ENCODE peak calls at places on chromosome 6, in ten cellular contexts. U is left lung, C is esophagus muscularis mucosa, I is Peyer's patch, E is hepatocyte, H is HCT116, P is Caco-2, D is pancreas, F is neuronal stem cell, K is mammary epithelial cell. Y is an unnamed sample.
A peak's percentile ranks its signal among the peaks of the same experiment; 100 is the strongest.

GRCh38 chr6:49430187-49430586 is 32.9 kb downstream of the MMUT start:
- DNase-seq in U (no peak), C (no peak), I (no peak), E (no peak), H (no peak), P (no peak), D (no peak), F (no peak), K (peak; percentile 16), Y (no peak)

GRCh38 chr6:111367393-111368088 is 115.5 kb downstream of the REV3L start:
- DNase-seq in U (no peak), C (no peak), I (no peak), E (no peak), H (no peak), P (no peak), D (no peak), F (no peak), K (no peak), Y (no peak)

GRCh38 chr6:68559716-68560115 is 75.4 kb upstream of the ADGRB3 start:
- DNase-seq in U (no peak), C (no peak), I (no peak), E (no peak), H (no peak), P (no peak), D (no peak), F (peak; percentile 43), K (no peak), Y (no peak)

GRCh38 chr6:26240157-26240980 is 124.6 kb upstream of the BTN3A2 start:
- DNase-seq in U (peak; percentile 79), C (no peak), I (peak; percentile 69), E (peak; percentile 62), H (no peak), P (no peak), D (no peak), F (no peak), K (peak; percentile 34), Y (no peak)

GRCh38 chr6:33215761-33216649 is 7.7 kb downstream of the RING1 start:
- DNase-seq in U (no peak), C (no peak), I (no peak), E (no peak), H (no peak), P (no peak), D (no peak), F (no peak), K (no peak), Y (no peak)

GRCh38 chr6:122322824-122323223 is 76.6 kb upstream of the HSF2 start:
- DNase-seq in U (no peak), C (no peak), I (no peak), E (peak; percentile 8), H (no peak), P (no peak), D (no peak), F (no peak), K (peak; percentile 1), Y (no peak)

GRCh38 chr6:53361549-53362031 is 12.8 kb upstream of the ELOVL5 start:
- DNase-seq in U (peak; percentile 87), C (no peak), I (peak; percentile 39), E (no peak), H (no peak), P (no peak), D (peak; percentile 30), F (no peak), K (peak; percentile 77), Y (no peak)

GRCh38 chr6:10520468-10520867 is 683 bp upstream of the GCNT2 start:
- DNase-seq in U (no peak), C (no peak), I (no peak), E (peak; percentile 14), H (no peak), P (no peak), D (no peak), F (no peak), K (no peak), Y (no peak)

DNA sequence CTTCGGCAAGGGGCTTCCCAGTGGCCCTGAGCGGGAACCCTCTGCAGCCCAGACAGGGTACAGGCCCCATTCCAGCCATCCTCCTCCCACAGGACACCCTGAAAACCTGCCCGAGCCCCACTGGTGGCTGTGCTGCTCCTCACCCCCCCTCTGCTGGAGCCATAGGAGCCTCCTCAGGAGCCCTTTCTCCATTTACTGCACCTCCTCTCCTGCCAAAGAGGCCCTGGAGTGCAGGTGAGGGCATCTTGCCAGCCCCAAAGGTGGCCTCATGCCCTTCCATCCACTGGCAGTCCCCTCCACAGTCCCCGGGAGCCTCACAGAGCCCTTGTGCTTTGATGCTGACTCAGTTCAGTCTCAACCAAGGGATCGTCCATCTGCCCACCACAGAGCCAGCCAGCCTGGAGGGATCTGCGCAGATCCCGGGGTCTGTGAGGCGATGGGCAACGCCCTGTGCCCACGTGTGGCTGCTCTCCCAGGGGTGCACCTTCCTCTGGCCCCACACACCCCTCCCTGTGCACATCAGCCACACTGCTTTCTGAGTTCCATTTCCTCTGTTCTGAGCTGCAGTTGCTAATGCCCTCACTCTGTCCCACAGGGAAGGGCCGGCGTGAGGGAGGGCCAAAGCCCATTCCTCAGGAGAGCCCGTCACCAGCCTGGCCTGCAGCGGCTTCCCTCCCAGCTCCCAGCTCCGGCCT is 228.5 kb downstream of the DLL1 start:
- DNase-seq in U (peak; percentile 22), C (no peak), I (no peak), E (no peak), H (no peak), P (no peak), D (no peak), F (no peak), K (no peak), Y (no peak)
- H3K9me3 ChIP-seq in U (no peaks in the 10 kb centered on the region), C (no peaks in the 10 kb centered on the region), I (no peaks in the 10 kb centered on the region), E (no peaks in the 10 kb centered on the region), H (no peaks in the 10 kb centered on the region), P (no peaks in the 10 kb centered on the region), D (no peaks in the 10 kb centered on the region), F (no peaks in the 10 kb centered on the region), K (no peaks in the 10 kb centered on the region), Y (no peaks in the 10 kb centered on the region)

GRCh38 chr6:27592481-27593199 is 119.7 kb upstream of the ZNF184 start:
- DNase-seq in U (no peak), C (no peak), I (no peak), E (peak; percentile 68), H (no peak), P (peak; percentile 82), D (no peak), F (peak; percentile 72), K (peak; percentile 84), Y (no peak)

GRCh38 chr6:27593200-27593818 is 120.4 kb upstream of the ZNF184 start:
- DNase-seq in U (no peak), C (no peak), I (no peak), E (no peak), H (no peak), P (no peak), D (no peak), F (no peak), K (no peak), Y (no peak)

GRCh38 chr6:27593861-27594260 is 121.0 kb upstream of the ZNF184 start:
- DNase-seq in U (no peak), C (no peak), I (no peak), E (no peak), H (no peak), P (no peak), D (no peak), F (no peak), K (no peak), Y (no peak)

GRCh38 chr6:27591660-27592059 is 118.8 kb upstream of the ZNF184 start:
- DNase-seq in U (no peak), C (no peak), I (no peak), E (peak; percentile 55), H (no peak), P (peak; percentile 56), D (no peak), F (peak; percentile 58), K (peak; percentile 60), Y (no peak)

DNA sequence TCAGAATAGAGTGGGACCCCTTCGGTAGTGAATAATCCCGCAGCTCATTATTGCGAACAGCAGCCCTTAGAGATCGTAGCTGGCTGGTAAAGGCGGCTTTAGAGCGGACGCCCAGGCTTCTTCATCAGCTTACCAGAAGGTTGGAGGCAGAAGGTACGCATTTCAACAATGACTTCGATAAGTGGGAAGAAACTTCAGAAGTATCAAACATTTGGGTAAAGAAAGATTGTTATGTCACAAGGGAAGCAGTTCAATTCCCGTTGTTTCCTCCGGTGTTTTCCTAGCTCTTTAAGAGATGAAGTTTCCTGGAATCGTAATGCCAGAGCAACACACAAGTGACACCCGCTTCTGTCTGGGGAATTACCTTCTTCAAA is 119.2 kb upstream of the ZNF184 start:
- DNase-seq in U (no peak), C (no peak), I (no peak), E (peak; percentile 21), H (no peak), P (no peak), D (no peak), F (no peak), K (peak; percentile 20), Y (no peak)
- H3K27me3 ChIP-seq in U (peaks cover 98% of the 10 kb centered on the region), C (peaks cover 35% of the 10 kb centered on the region), I (peaks cover 17% of the 10 kb centered on the region), E (peaks cover 23% of the 10 kb centered on the region), H (no peaks in the 10 kb centered on the region), P (no peaks in the 10 kb centered on the region), D (peaks cover 15% of the 10 kb centered on the region), F (peaks cover 14% of the 10 kb centered on the region), K (no peaks in the 10 kb centered on the region), Y (no peaks in the 10 kb centered on the region)

GRCh38 chr6:166950443-166950821 is 5.9 kb downstream of the RNASET2 start:
- DNase-seq in U (no peak), C (no peak), I (peak; percentile 52), E (no peak), H (no peak), P (no peak), D (no peak), F (no peak), K (no peak), Y (no peak)

GRCh38 chr6:166951670-166952060 is 4.7 kb downstream of the RNASET2 start:
- DNase-seq in U (no peak), C (no peak), I (no peak), E (no peak), H (no peak), P (no peak), D (no peak), F (no peak), K (no peak), Y (no peak)

GRCh38 chr6:166952122-166952521 is 4.2 kb downstream of the RNASET2 start:
- DNase-seq in U (no peak), C (no peak), I (no peak), E (no peak), H (no peak), P (no peak), D (no peak), F (no peak), K (no peak), Y (no peak)

GRCh38 chr6:166947251-166947650 is 9.1 kb downstream of the RNASET2 start:
- DNase-seq in U (no peak), C (no peak), I (no peak), E (no peak), H (no peak), P (no peak), D (no peak), F (no peak), K (no peak), Y (no peak)

GRCh38 chr6:166949533-166950442 is 6.6 kb downstream of the RNASET2 start:
- DNase-seq in U (no peak), C (no peak), I (no peak), E (no peak), H (no peak), P (no peak), D (no peak), F (no peak), K (no peak), Y (no peak)
- H3K4me3 ChIP-seq in U (no peak overlapping the region), C (no peak overlapping the region), I (no peak overlapping the region), E (no peak overlapping the region), H (no peak overlapping the region), P (no peak overlapping the region), D (no peak overlapping the region), F (no peak overlapping the region), K (no peak overlapping the region), Y (no peak overlapping the region)

GRCh38 chr6:160505970-160506369 is 157.8 kb downstream of the SLC22A3 start:
- DNase-seq in U (no peak), C (no peak), I (no peak), E (no peak), H (no peak), P (no peak), D (no peak), F (no peak), K (no peak), Y (no peak)

GRCh38 chr6:160500639-160501038 is 152.5 kb downstream of the SLC22A3 start:
- DNase-seq in U (no peak), C (no peak), I (no peak), E (no peak), H (no peak), P (no peak), D (no peak), F (no peak), K (no peak), Y (no peak)
- H3K9me3 ChIP-seq in U (peaks cover 14% of the 10 kb centered on the region), C (no peaks in the 10 kb centered on the region), I (no peaks in the 10 kb centered on the region), E (no peaks in the 10 kb centered on the region), H (no peaks in the 10 kb centered on the region), P (no peaks in the 10 kb centered on the region), D (no peaks in the 10 kb centered on the region), F (no peaks in the 10 kb centered on the region), K (no peaks in the 10 kb centered on the region), Y (no peaks in the 10 kb centered on the region)

Y was measured in iPS DF 6.9.